ENCODE peak calls at places on chromosome 13, in ten cellular contexts. One of them, this sample, is unnamed.
A peak's percentile ranks its signal among the peaks of the same experiment; 100 is the strongest.

GRCh38 chr13:37209621-37210020 is 104.2 kb upstream of the CSNK1A1L start:
- DNase-seq in fibroblast of lung: peak; percentile 53
- DNase-seq in IMR-90: peak; percentile 13
- DNase-seq in spleen: no peak
- DNase-seq in pancreas: no peak
- DNase-seq in tibial nerve: no peak
- DNase-seq in upper lobe of right lung: no peak
- DNase-seq in mammary epithelial cell: no peak
- DNase-seq in left lung: no peak
- DNase-seq in ovary: no peak
- DNase-seq in this sample: no peak

GRCh38 chr13:101757446-101758039 is 305.1 kb downstream of the ITGBL1 start:
- DNase-seq in fibroblast of lung: peak; percentile 42
- DNase-seq in IMR-90: peak; percentile 50
- DNase-seq in spleen: no peak
- DNase-seq in pancreas: no peak
- DNase-seq in tibial nerve: no peak
- DNase-seq in upper lobe of right lung: no peak
- DNase-seq in mammary epithelial cell: peak; percentile 42
- DNase-seq in left lung: no peak
- DNase-seq in ovary: no peak
- DNase-seq in this sample: no peak

GRCh38 chr13:28137556-28137955 is 789 bp upstream of the PAN3 start:
- DNase-seq in fibroblast of lung: no peak
- DNase-seq in IMR-90: no peak
- DNase-seq in spleen: no peak
- DNase-seq in pancreas: no peak
- DNase-seq in tibial nerve: no peak
- DNase-seq in upper lobe of right lung: no peak
- DNase-seq in mammary epithelial cell: no peak
- DNase-seq in left lung: no peak
- DNase-seq in ovary: peak; percentile 16
- DNase-seq in this sample: no peak

GRCh38 chr13:74444877-74445479 is 310.8 kb upstream of the KLF12 start:
- DNase-seq in fibroblast of lung: peak; percentile 35
- DNase-seq in IMR-90: peak; percentile 14
- DNase-seq in spleen: no peak
- DNase-seq in pancreas: no peak
- DNase-seq in tibial nerve: no peak
- DNase-seq in upper lobe of right lung: no peak
- DNase-seq in mammary epithelial cell: peak; percentile 60
- DNase-seq in left lung: no peak
- DNase-seq in ovary: no peak
- DNase-seq in this sample: no peak

GRCh38 chr13:102680842-102681725 is 13.8 kb downstream of the METTL21C start:
- DNase-seq in fibroblast of lung: peak; percentile 37
- DNase-seq in IMR-90: peak; percentile 30
- DNase-seq in spleen: no peak
- DNase-seq in pancreas: no peak
- DNase-seq in tibial nerve: no peak
- DNase-seq in upper lobe of right lung: no peak
- DNase-seq in mammary epithelial cell: no peak
- DNase-seq in left lung: no peak
- DNase-seq in ovary: no peak
- DNase-seq in this sample: no peak

GRCh38 chr13:73059460-73060250 is 850 bp downstream of the KLF5 start:
- DNase-seq in fibroblast of lung: peak; percentile 36
- DNase-seq in IMR-90: peak; percentile 10
- DNase-seq in spleen: peak; percentile 92
- DNase-seq in pancreas: peak; percentile 81
- DNase-seq in tibial nerve: no peak
- DNase-seq in upper lobe of right lung: peak; percentile 91
- DNase-seq in mammary epithelial cell: peak; percentile 55
- DNase-seq in left lung: peak; percentile 56
- DNase-seq in ovary: peak; percentile 48
- DNase-seq in this sample: peak; percentile 86

GRCh38 chr13:103772576-103772975 is 706.4 kb upstream of the SLC10A2 start:
- DNase-seq in fibroblast of lung: no peak
- DNase-seq in IMR-90: no peak
- DNase-seq in spleen: no peak
- DNase-seq in pancreas: no peak
- DNase-seq in tibial nerve: no peak
- DNase-seq in upper lobe of right lung: no peak
- DNase-seq in mammary epithelial cell: no peak
- DNase-seq in left lung: no peak
- DNase-seq in ovary: no peak
- DNase-seq in this sample: no peak

GRCh38 chr13:24693862-24694471 is 13.8 kb downstream of the ATP12A start:
- DNase-seq in fibroblast of lung: peak; percentile 26
- DNase-seq in IMR-90: peak; percentile 55
- DNase-seq in spleen: no peak
- DNase-seq in pancreas: peak; percentile 31
- DNase-seq in tibial nerve: no peak
- DNase-seq in upper lobe of right lung: peak; percentile 56
- DNase-seq in mammary epithelial cell: peak; percentile 47
- DNase-seq in left lung: no peak
- DNase-seq in ovary: peak; percentile 21
- DNase-seq in this sample: no peak

GRCh38 chr13:65660696-65661095 is 1569.4 kb downstream of the PCDH9 start:
- DNase-seq in fibroblast of lung: no peak
- DNase-seq in IMR-90: peak; percentile 22
- DNase-seq in spleen: no peak
- DNase-seq in pancreas: no peak
- DNase-seq in tibial nerve: no peak
- DNase-seq in upper lobe of right lung: no peak
- DNase-seq in mammary epithelial cell: no peak
- DNase-seq in left lung: no peak
- DNase-seq in ovary: no peak
- DNase-seq in this sample: no peak

GRCh38 chr13:96982672-96983071 is 11.6 kb downstream of the OXGR1 start:
- DNase-seq in fibroblast of lung: peak; percentile 5
- DNase-seq in IMR-90: no peak
- DNase-seq in spleen: no peak
- DNase-seq in pancreas: no peak
- DNase-seq in tibial nerve: no peak
- DNase-seq in upper lobe of right lung: no peak
- DNase-seq in mammary epithelial cell: no peak
- DNase-seq in left lung: no peak
- DNase-seq in ovary: no peak
- DNase-seq in this sample: no peak

DNA sequence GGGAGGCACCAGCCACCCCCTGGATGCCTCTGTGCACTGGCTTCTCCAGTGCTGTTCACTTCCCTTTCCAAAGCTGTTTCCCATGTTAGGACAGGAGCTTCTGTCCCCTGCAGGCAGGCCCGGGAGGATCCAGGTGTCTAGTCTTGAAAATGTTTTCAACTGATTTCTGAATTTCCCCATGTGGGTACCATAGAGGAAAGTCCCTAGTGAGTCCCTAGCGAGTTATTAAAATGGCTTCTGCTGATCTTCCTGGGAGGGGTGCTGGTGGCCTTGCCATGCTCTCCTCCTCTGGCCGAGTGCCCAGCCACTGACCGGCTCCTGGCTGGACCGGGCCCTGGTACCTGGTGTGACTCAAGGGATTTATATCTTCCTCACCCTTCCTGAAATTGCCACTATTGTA is 5.2 kb upstream of the ANKRD10 start:
- DNase-seq in fibroblast of lung: no peak
- DNase-seq in IMR-90: no peak
- DNase-seq in spleen: no peak
- DNase-seq in pancreas: no peak
- DNase-seq in tibial nerve: no peak
- DNase-seq in upper lobe of right lung: no peak
- DNase-seq in mammary epithelial cell: no peak
- DNase-seq in left lung: no peak
- DNase-seq in ovary: no peak
- DNase-seq in this sample: no peak
- TF ChIP-seq CTCF in fibroblast of lung: no peak
- TF ChIP-seq CTCF in IMR-90: no peak
- TF ChIP-seq CTCF in spleen: no peak
- TF ChIP-seq CTCF in pancreas: no peak
- TF ChIP-seq CTCF in tibial nerve: no peak
- TF ChIP-seq CTCF in upper lobe of right lung: no peak
- TF ChIP-seq CTCF in mammary epithelial cell: no peak
- TF ChIP-seq CTCF in left lung: no peak
- TF ChIP-seq CTCF in ovary: no peak
- TF ChIP-seq CTCF in this sample: no peak

DNA sequence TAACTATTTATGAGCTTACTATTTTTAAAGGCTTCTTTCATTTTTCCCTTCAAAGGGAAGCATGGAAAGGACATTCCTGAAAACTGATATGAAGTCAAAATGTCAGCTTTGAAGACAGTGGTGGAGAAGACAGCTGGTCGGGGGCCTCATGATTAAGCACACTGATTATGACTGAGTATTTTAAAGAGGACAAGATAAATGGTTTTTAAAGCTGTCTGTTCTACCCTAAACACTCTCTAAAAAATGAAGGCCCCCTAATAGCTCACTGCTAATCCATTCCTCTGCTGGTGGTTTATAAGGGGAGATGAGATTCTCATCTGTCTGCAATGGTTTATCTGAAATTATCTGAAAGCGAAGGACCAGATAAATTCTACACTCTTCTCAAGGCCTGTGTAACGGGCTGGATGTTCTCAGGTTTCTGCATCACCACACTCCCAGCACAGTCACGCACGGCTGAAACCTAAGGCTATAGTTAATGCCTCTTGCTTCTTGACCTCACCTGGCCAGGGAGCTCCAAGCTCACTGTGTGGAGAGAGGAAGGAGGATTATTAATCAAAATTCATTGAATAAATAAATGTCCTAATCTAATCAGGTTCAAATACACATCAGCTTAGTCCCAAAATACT is 86.9 kb upstream of the DOCK9 start:
- DNase-seq in fibroblast of lung: no peak
- DNase-seq in IMR-90: no peak
- DNase-seq in spleen: no peak
- DNase-seq in pancreas: no peak
- DNase-seq in tibial nerve: no peak
- DNase-seq in upper lobe of right lung: no peak
- DNase-seq in mammary epithelial cell: no peak
- DNase-seq in left lung: no peak
- DNase-seq in ovary: no peak
- DNase-seq in this sample: no peak
- H3K4me1 ChIP-seq in fibroblast of lung: peaks cover 7% of the 10 kb centered on the region
- H3K4me1 ChIP-seq in IMR-90: peaks cover 18% of the 10 kb centered on the region
- H3K4me1 ChIP-seq in spleen: peaks cover 3% of the 10 kb centered on the region
- H3K4me1 ChIP-seq in pancreas: no peaks in the 10 kb centered on the region
- H3K4me1 ChIP-seq in tibial nerve: no peaks in the 10 kb centered on the region
- H3K4me1 ChIP-seq in upper lobe of right lung: peaks cover 14% of the 10 kb centered on the region
- H3K4me1 ChIP-seq in mammary epithelial cell: peaks cover 45% of the 10 kb centered on the region
- H3K4me1 ChIP-seq in left lung: peaks cover 4% of the 10 kb centered on the region
- H3K4me1 ChIP-seq in ovary: peaks cover 2% of the 10 kb centered on the region
- H3K4me1 ChIP-seq in this sample: peaks cover 35% of the 10 kb centered on the region

GRCh38 chr13:75537401-75538365 is at the start of gene COMMD6:
- DNase-seq in fibroblast of lung: peak; percentile 92
- DNase-seq in IMR-90: peak; percentile 87
- DNase-seq in spleen: peak; percentile 95
- DNase-seq in pancreas: peak; percentile 70
- DNase-seq in tibial nerve: peak; percentile 33
- DNase-seq in upper lobe of right lung: peak; percentile 92
- DNase-seq in mammary epithelial cell: peak; percentile 86
- DNase-seq in left lung: peak; percentile 81
- DNase-seq in ovary: peak; percentile 70
- DNase-seq in this sample: peak; percentile 89
- TF ChIP-seq CTCF in fibroblast of lung: peak; percentile 26
- TF ChIP-seq CTCF in IMR-90: no peak
- TF ChIP-seq CTCF in spleen: peak; percentile 36
- TF ChIP-seq CTCF in pancreas: peak; percentile 33
- TF ChIP-seq CTCF in tibial nerve: peak; percentile 68
- TF ChIP-seq CTCF in upper lobe of right lung: peak; percentile 70
- TF ChIP-seq CTCF in mammary epithelial cell: peak; percentile 26
- TF ChIP-seq CTCF in left lung: peak; percentile 69
- TF ChIP-seq CTCF in ovary: peak; percentile 75
- TF ChIP-seq CTCF in this sample: peak; percentile 73

GRCh38 chr13:33260168-33261098 is 25.1 kb downstream of the STARD13 start:
- DNase-seq in fibroblast of lung: no peak
- DNase-seq in IMR-90: peak; percentile 70
- DNase-seq in spleen: no peak
- DNase-seq in pancreas: no peak
- DNase-seq in tibial nerve: no peak
- DNase-seq in upper lobe of right lung: no peak
- DNase-seq in mammary epithelial cell: no peak
- DNase-seq in left lung: no peak
- DNase-seq in ovary: no peak
- DNase-seq in this sample: no peak
- H3K4me1 ChIP-seq in fibroblast of lung: peaks cover 37% of the 10 kb centered on the region
- H3K4me1 ChIP-seq in IMR-90: peaks cover 48% of the 10 kb centered on the region
- H3K4me1 ChIP-seq in spleen: no peaks in the 10 kb centered on the region
- H3K4me1 ChIP-seq in pancreas: no peaks in the 10 kb centered on the region
- H3K4me1 ChIP-seq in tibial nerve: no peaks in the 10 kb centered on the region
- H3K4me1 ChIP-seq in upper lobe of right lung: peaks cover 61% of the 10 kb centered on the region
- H3K4me1 ChIP-seq in mammary epithelial cell: peaks cover 26% of the 10 kb centered on the region
- H3K4me1 ChIP-seq in left lung: peaks cover 8% of the 10 kb centered on the region
- H3K4me1 ChIP-seq in ovary: peaks cover 16% of the 10 kb centered on the region
- H3K4me1 ChIP-seq in this sample: peaks cover 86% of the 10 kb centered on the region

This sample was measured in lower lobe of right lung.